ENCODE peak calls at places on chromosomes 2 and 18, in eight cellular contexts. B, P, G, R, Y, K, V and H are unnamed samples.

GRCh38 chr2:160522951-160523700 is 29.5 kb upstream of the RBMS1 start:
- DNase-seq in B (no peak), P (no peak), G (no peak), R (no peak), Y (no peak), K (no peak), V (no peak), H (no peak)

GRCh38 chr2:202941771-202942170 is 29.7 kb downstream of the CARF start:
- DNase-seq in B (no peak), P (no peak), G (no peak), R (no peak), Y (no peak), K (no peak), V (no peak), H (no peak)

GRCh38 chr18:4831791-4832375 is 365.2 kb downstream of the AKAIN1 start:
- DNase-seq in B (no peak), P (no peak), G (no peak), R (no peak), Y (no peak), K (no peak), V (no peak), H (no peak)

GRCh38 chr2:121257476-121257831 is 27.5 kb downstream of the TFCP2L1 start:
- DNase-seq in B (no peak), P (no peak), G (no peak), R (no peak), Y (no peak), K (no peak), V (no peak), H (no peak)

GRCh38 chr2:19614066-19614465 is 255.6 kb upstream of the OSR1 start:
- DNase-seq in B (no peak), P (no peak), G (no peak), R (no peak), Y (no peak), K (no peak), V (no peak), H (no peak)

GRCh38 chr2:239399404-239399999 is 1.3 kb downstream of the HDAC4 start:
- DNase-seq in B (peak), P (no peak), G (no peak), R (peak), Y (peak), K (no peak), V (peak), H (no peak)

GRCh38 chr18:55251186-55251995 is 292.1 kb upstream of the CCDC68 start:
- DNase-seq in B (no peak), P (no peak), G (peak), R (no peak), Y (no peak), K (no peak), V (no peak), H (no peak)

GRCh38 chr2:52220393-52220792 is 1188.5 kb upstream of the NRXN1 start:
- DNase-seq in B (no peak), P (no peak), G (no peak), R (no peak), Y (no peak), K (no peak), V (no peak), H (no peak)

GRCh38 chr18:12307251-12307736 is 747 bp upstream of the TUBB6 start:
- DNase-seq in B (peak), P (peak), G (no peak), R (no peak), Y (no peak), K (no peak), V (no peak), H (no peak)

GRCh38 chr2:234363011-234363487 is 133.8 kb downstream of the ARL4C start:
- DNase-seq in B (no peak), P (no peak), G (peak), R (peak), Y (no peak), K (no peak), V (no peak), H (no peak)

GRCh38 chr18:12307871-12308385 is at the start of gene TUBB6:
- DNase-seq in B (peak), P (peak), G (peak), R (peak), Y (peak), K (peak), V (no peak), H (no peak)

GRCh38 chr2:182591774-182592173 is 124.3 kb upstream of the DNAJC10 start:
- DNase-seq in B (no peak), P (no peak), G (no peak), R (no peak), Y (no peak), K (no peak), V (no peak), H (no peak)

GRCh38 chr18:46333371-46334199 is 229.4 kb downstream of the HAUS1 start:
- DNase-seq in B (peak), P (no peak), G (no peak), R (peak), Y (peak), K (peak), V (no peak), H (peak)

GRCh38 chr2:230614913-230615332 is 97.7 kb upstream of the CAB39 start:
- DNase-seq in B (no peak), P (peak), G (no peak), R (no peak), Y (no peak), K (peak), V (no peak), H (no peak)

GRCh38 chr2:64683771-64684510 is 30.2 kb upstream of the SERTAD2 start:
- DNase-seq in B (no peak), P (no peak), G (no peak), R (no peak), Y (no peak), K (no peak), V (no peak), H (no peak)